ENCODE peak calls at places on chromosomes 11 and 22, in six cellular contexts. R is SJSA1; X is NCI-H226; D is HFFc6; S is central memory CD4-positive, alpha-beta T cell; K is HS-5. U is an unnamed sample.

GRCh38 chr11:122668562-122669090 is 13.1 kb downstream of the UBASH3B start:
- DNase-seq in R (no peak), X (no peak), D (peak; percentile 74), S (peak; percentile 54), K (peak; percentile 41), U (peak; percentile 52)

GRCh38 chr11:70828498-70829159 is 423.7 kb downstream of the SHANK2 start:
- DNase-seq in R (no peak), X (no peak), D (no peak), S (no peak), K (no peak), U (no peak)

GRCh38 chr22:43185860-43186261 is 1.1 kb downstream of the TTLL12 start:
- DNase-seq in R (no peak), X (no peak), D (peak; percentile 15), S (no peak), K (no peak), U (no peak)

GRCh38 chr11:63876616-63877015 is 37.7 kb downstream of the MARK2 start:
- DNase-seq in R (no peak), X (no peak), D (no peak), S (no peak), K (no peak), U (no peak)

GRCh38 chr11:63635762-63636465 is 21.7 kb upstream of the PLAAT3 start:
- DNase-seq in R (peak; percentile 73), X (no peak), D (peak; percentile 60), S (peak; percentile 59), K (no peak), U (peak; percentile 30)

GRCh38 chr22:49553076-49553475 is 274.6 kb downstream of the BRD1 start:
- DNase-seq in R (no peak), X (no peak), D (no peak), S (no peak), K (no peak), U (no peak)

GRCh38 chr11:126357969-126358762 is 2.7 kb downstream of the ST3GAL4 start:
- DNase-seq in R (no peak), X (no peak), D (no peak), S (no peak), K (no peak), U (no peak)

GRCh38 chr11:33687733-33688479 is 12.7 kb downstream of the C11orf91 start:
- DNase-seq in R (no peak), X (peak; percentile 39), D (peak; percentile 57), S (no peak), K (peak; percentile 52), U (peak; percentile 33)

GRCh38 chr11:116881153-116881552 is 43.7 kb upstream of the APOA1 start:
- DNase-seq in R (no peak), X (no peak), D (no peak), S (no peak), K (no peak), U (no peak)

GRCh38 chr11:34830035-34830434 is 86.1 kb downstream of the APIP start:
- DNase-seq in R (no peak), X (no peak), D (no peak), S (no peak), K (no peak), U (no peak)

GRCh38 chr11:77191823-77192495 is 63.9 kb downstream of the MYO7A start:
- DNase-seq in R (no peak), X (peak; percentile 67), D (no peak), S (peak; percentile 7), K (no peak), U (peak; percentile 4)

GRCh38 chr11:87645626-87646025 is 529.6 kb downstream of the RAB38 start:
- DNase-seq in R (no peak), X (no peak), D (no peak), S (no peak), K (no peak), U (no peak)

GRCh38 chr11:125938418-125938817 is 7.4 kb upstream of the VSIG10L2 start:
- DNase-seq in R (no peak), X (no peak), D (no peak), S (no peak), K (no peak), U (no peak)

GRCh38 chr22:38424525-38425080 is 30.4 kb downstream of the KCNJ4 start:
- DNase-seq in R (no peak), X (no peak), D (no peak), S (no peak), K (no peak), U (no peak)

GRCh38 chr11:96303067-96303466 is 39.9 kb downstream of the MAML2 start:
- DNase-seq in R (no peak), X (peak; percentile 85), D (peak; percentile 58), S (no peak), K (no peak), U (peak; percentile 44)

GRCh38 chr11:44746894-44747293 is 20.1 kb downstream of the TSPAN18 start:
- DNase-seq in R (no peak), X (no peak), D (no peak), S (no peak), K (no peak), U (no peak)